ENCODE peak calls at places on chromosomes 13 and 19, in four cellular contexts. T is HepG2, X is GM12878, F is H1. E is an unnamed sample.

GRCh38 chr19:3692141-3693029 is 7.9 kb downstream of the PIP5K1C start:
- DNase-seq in X (no peak), T (no peak), F (no peak), E (no peak)

GRCh38 chr19:3459965-3460582 is 20.3 kb downstream of the SMIM24 start:
- DNase-seq in F (no peak), X (no peak), T (no peak), E (no peak)

GRCh38 chr13:100597253-100597652 is 8.7 kb upstream of the GGACT start:
- DNase-seq in F (no peak), X (no peak), T (no peak), E (no peak)

GRCh38 chr13:89514534-89515312 is 1832.8 kb upstream of the MIR17HG start:
- DNase-seq in X (no peak), T (peak; percentile 50), F (peak; percentile 33), E (no peak)

GRCh38 chr13:34749046-34749445 is 193.0 kb upstream of the NBEA start:
- DNase-seq in X (no peak), T (no peak), F (no peak), E (no peak)

GRCh38 chr13:30779608-30780007 is 44.3 kb downstream of the ALOX5AP start:
- DNase-seq in X (no peak), F (no peak), T (no peak), E (no peak)

GRCh38 chr13:25971499-25972145 is 80.2 kb downstream of the SHISA2 start:
- DNase-seq in X (no peak), F (no peak), T (no peak), E (no peak)

GRCh38 chr13:29165840-29166239 is 345.7 kb downstream of the MTUS2 start:
- DNase-seq in X (no peak), F (no peak), T (no peak), E (no peak)

GRCh38 chr13:81089758-81090157 is 748.8 kb upstream of the SPRY2 start:
- DNase-seq in X (no peak), T (no peak), F (no peak), E (no peak)

GRCh38 chr19:8663920-8664670 is 33.7 kb downstream of the NFILZ start:
- DNase-seq in T (no peak), F (no peak), X (no peak), E (no peak)

GRCh38 chr13:76799696-76800095 is 86.5 kb downstream of the KCTD12 start:
- DNase-seq in T (no peak), X (no peak), F (no peak), E (no peak)

GRCh38 chr13:114288157-114288591 is 6.8 kb downstream of the UPF3A start:
- DNase-seq in X (no peak), F (no peak), T (no peak), E (no peak)

GRCh38 chr19:12956446-12957388 is at the start of gene GADD45GIP1:
- DNase-seq in X (peak; percentile 41), F (peak; percentile 38), T (peak; percentile 67), E (peak; percentile 71)

GRCh38 chr13:50082426-50083283 is 67.4 kb downstream of the KCNRG start:
- DNase-seq in T (peak; percentile 94), F (no peak), X (peak; percentile 62), E (no peak)

GRCh38 chr19:2627319-2627829 is 75.1 kb downstream of the GNG7 start:
- DNase-seq in F (no peak), T (peak; percentile 68), X (no peak), E (no peak)

GRCh38 chr13:94706854-94707399 is 5.4 kb downstream of the SOX21 start:
- DNase-seq in F (no peak), T (no peak), X (no peak), E (no peak)

GRCh38 chr19:1853295-1854031 is 5.2 kb upstream of the REXO1 start:
- DNase-seq in T (peak; percentile 76), X (peak; percentile 43), F (no peak), E (no peak)

GRCh38 chr19:7986321-7987083 is 18.9 kb downstream of the ELAVL1 start:
- DNase-seq in T (no peak), F (no peak), X (no peak), E (no peak)

GRCh38 chr19:46447824-46448223 is 19.1 kb upstream of the PNMA8C start:
- DNase-seq in X (no peak), T (no peak), F (no peak), E (no peak)

GRCh38 chr13:31172535-31172934 is 10.8 kb upstream of the HSPH1 start:
- DNase-seq in F (no peak), X (no peak), T (peak; percentile 94), E (no peak)

GRCh38 chr13:62371737-62372136 is 956.1 kb upstream of the PCDH20 start:
- DNase-seq in T (no peak), F (no peak), X (no peak), E (no peak)

GRCh38 chr19:3047307-3048189 is 14.7 kb downstream of the TLE5 start:
- DNase-seq in F (no peak), T (peak; percentile 79), X (no peak), E (peak; percentile 72)

GRCh38 chr13:75399168-75399878 is 82.6 kb downstream of the TBC1D4 start:
- DNase-seq in T (no peak), F (no peak), X (no peak), E (no peak)

GRCh38 chr13:25844559-25845434 is 207.0 kb downstream of the SHISA2 start:
- DNase-seq in F (no peak), T (no peak), X (no peak), E (no peak)

GRCh38 chr19:54152878-54153524 is 6.5 kb downstream of the LENG1 start:
- DNase-seq in T (no peak), F (no peak), X (no peak), E (no peak)

GRCh38 chr13:31067416-31068118 is 94.1 kb downstream of the HSPH1 start:
- DNase-seq in T (no peak), F (no peak), X (no peak), E (no peak)

GRCh38 chr13:106373989-106374572 is 161.4 kb downstream of the EFNB2 start:
- DNase-seq in T (no peak), X (peak; percentile 69), F (no peak), E (no peak)

GRCh38 chr13:101916108-101916757 is 463.8 kb downstream of the ITGBL1 start:
- DNase-seq in T (no peak), F (peak; percentile 43), X (no peak), E (peak; percentile 66)

GRCh38 chr19:33467851-33468250 is 53.7 kb downstream of the PEPD start:
- DNase-seq in F (no peak), X (no peak), T (no peak), E (no peak)

GRCh38 chr19:40831502-40832430 is 18.5 kb downstream of the CYP2A6 start:
- DNase-seq in T (peak; percentile 96), F (no peak), X (no peak), E (no peak)

GRCh38 chr19:48290341-48290922 is 20.6 kb downstream of the ZNF114 start:
- DNase-seq in T (no peak), X (no peak), F (peak; percentile 85), E (peak; percentile 63)

GRCh38 chr19:29491491-29491890 is 34.3 kb upstream of the VSTM2B start:
- DNase-seq in F (no peak), X (no peak), T (no peak), E (no peak)

GRCh38 chr13:26508885-26509284 is 48.6 kb upstream of the WASF3 start:
- DNase-seq in F (no peak), X (no peak), T (no peak), E (no peak)

GRCh38 chr13:44416297-44416696 is 42.7 kb downstream of the SERP2 start:
- DNase-seq in T (no peak), X (no peak), F (no peak), E (no peak)

GRCh38 chr13:44415815-44416214 is 42.2 kb downstream of the SERP2 start:
- DNase-seq in X (no peak), T (no peak), F (no peak), E (no peak)

GRCh38 chr13:44412341-44412935 is 38.8 kb downstream of the SERP2 start:
- DNase-seq in F (no peak), X (no peak), T (no peak), E (no peak)

GRCh38 chr13:44413095-44413494 is 39.5 kb downstream of the SERP2 start:
- DNase-seq in T (no peak), X (no peak), F (no peak), E (no peak)

GRCh38 chr13:44414771-44415170 is 41.1 kb downstream of the SERP2 start:
- DNase-seq in T (no peak), F (no peak), X (no peak), E (no peak)
- H3K4me1 ChIP-seq in T (peaks cover 41% of the 10 kb centered on the region), F (peaks cover 13% of the 10 kb centered on the region), X (no peaks in the 10 kb centered on the region), E (no peaks in the 10 kb centered on the region)

GRCh38 chr19:16834747-16835146 is 5.5 kb downstream of the SIN3B start:
- DNase-seq in F (no peak), T (no peak), X (no peak), E (no peak)
- H3K9ac ChIP-seq in F (no peak overlapping the region), T (no peak overlapping the region), X (no peak overlapping the region), E (no peak overlapping the region)

GRCh38 chr19:34988119-34988518 is 12.0 kb upstream of the GRAMD1A start:
- DNase-seq in T (no peak), X (no peak), F (no peak), E (no peak)
- TF ChIP-seq SUZ12 in T (no peak), X (no peak), F (no peak), E (no peak)

GRCh38 chr19:10227215-10227971 is 3.7 kb downstream of the S1PR2 start:
- DNase-seq in F (no peak), T (no peak), X (no peak), E (no peak)

GRCh38 chr19:10228925-10229324 is 2.2 kb downstream of the S1PR2 start:
- DNase-seq in F (no peak), X (no peak), T (peak; percentile 48), E (no peak)

GRCh38 chr19:10230155-10230903 is 802 bp downstream of the S1PR2 start:
- DNase-seq in X (no peak), F (no peak), T (no peak), E (no peak)

GRCh38 chr19:10226376-10227214 is 4.5 kb downstream of the S1PR2 start:
- DNase-seq in X (no peak), T (no peak), F (no peak), E (no peak)

GRCh38 chr19:10228393-10228792 is 2.7 kb downstream of the S1PR2 start:
- DNase-seq in X (no peak), T (no peak), F (no peak), E (no peak)
- H3K4me1 ChIP-seq in X (peaks cover 32% of the 10 kb centered on the region), T (peaks cover 21% of the 10 kb centered on the region), F (peaks cover 7% of the 10 kb centered on the region), E (peaks cover 6% of the 10 kb centered on the region)